ENCODE peak calls at places on chromosomes 16 and 17, in seven cellular contexts. A is CD4-positive, alpha-beta T cell; U is neural progenitor cell; Y is heart left ventricle; P is AG04450; B is RWPE1; M is WERI-Rb-1. C is an unnamed sample.

GRCh38 chr17:75526555-75527270 is 1.2 kb downstream of the LLGL2 start:
- DNase-seq in B (no peak), A (no peak), Y (no peak), P (no peak), M (no peak), U (peak), C (no peak)

GRCh38 chr17:81004336-81005015 is 12.8 kb downstream of the CHMP6 start:
- DNase-seq in P (no peak), Y (no peak), U (peak), A (no peak), B (no peak), M (no peak), C (peak)

GRCh38 chr17:33267279-33267790 is 25.8 kb downstream of the ASIC2 start:
- DNase-seq in Y (no peak), P (peak), B (peak), U (no peak), A (no peak), M (no peak), C (no peak)

GRCh38 chr16:64626771-64627170 is 495.1 kb downstream of the CDH11 start:
- DNase-seq in U (no peak), P (no peak), A (no peak), B (no peak), M (peak), Y (no peak), C (no peak)

GRCh38 chr16:22977294-22977697 is 163.3 kb downstream of the HS3ST2 start:
- DNase-seq in M (peak), Y (no peak), U (peak), A (no peak), B (peak), P (no peak), C (no peak)

GRCh38 chr17:47324224-47325020 is 667 bp downstream of the EFCAB13 start:
- DNase-seq in P (no peak), B (no peak), A (peak), U (peak), Y (peak), M (no peak), C (peak)

GRCh38 chr16:49468611-49469322 is 95.2 kb downstream of the C16orf78 start:
- DNase-seq in P (no peak), A (no peak), M (no peak), B (no peak), Y (no peak), U (no peak), C (no peak)

GRCh38 chr17:37131670-37132620 is 183.2 kb downstream of the AATF start:
- DNase-seq in Y (no peak), B (no peak), M (no peak), P (no peak), A (no peak), U (peak), C (no peak)

GRCh38 chr17:79544142-79544914 is 66.5 kb downstream of the RBFOX3 start:
- DNase-seq in B (no peak), M (no peak), P (no peak), Y (no peak), U (no peak), A (no peak), C (no peak)

GRCh38 chr17:74240637-74241036 is 27.3 kb downstream of the TTYH2 start:
- DNase-seq in Y (peak), P (no peak), M (no peak), U (no peak), A (no peak), B (no peak), C (no peak)

GRCh38 chr17:10754109-10754508 is 24.3 kb upstream of the TMEM220 start:
- DNase-seq in Y (no peak), U (peak), B (no peak), P (no peak), M (peak), A (no peak), C (no peak)

GRCh38 chr17:10032142-10032541 is 127.1 kb upstream of the RCVRN start:
- DNase-seq in A (no peak), M (no peak), B (no peak), U (no peak), P (no peak), Y (no peak), C (no peak)

GRCh38 chr16:2963611-2964415 is at the start of gene KREMEN2:
- DNase-seq in U (peak), M (peak), A (no peak), P (no peak), Y (no peak), B (peak), C (no peak)

GRCh38 chr16:55856950-55857349 is 18.2 kb downstream of the CES5A start:
- DNase-seq in B (no peak), P (no peak), U (no peak), M (no peak), A (no peak), Y (no peak), C (no peak)

DNA sequence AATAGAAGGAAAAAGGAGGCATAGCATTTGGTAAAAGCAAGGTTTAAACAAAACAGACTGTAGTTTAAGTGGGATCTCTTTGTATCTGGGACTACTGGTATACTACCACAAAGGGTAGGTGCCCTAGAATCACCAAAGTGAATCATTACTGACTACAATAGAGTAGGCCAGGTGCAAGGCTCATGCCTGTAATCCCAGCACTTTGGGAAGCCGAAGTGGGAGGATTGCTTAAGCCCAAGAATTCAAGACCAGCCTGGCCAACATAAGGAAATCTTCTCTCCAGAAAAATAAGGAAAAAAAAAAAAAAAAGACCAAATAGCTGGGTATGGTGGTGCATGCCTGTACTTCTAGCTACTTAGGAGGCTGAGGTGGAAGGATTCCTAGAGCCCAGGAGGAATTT is 60.8 kb upstream of the CORO6 start:
- DNase-seq in U (peak), M (no peak), P (no peak), B (no peak), A (no peak), Y (no peak), C (no peak)
- H3K27ac ChIP-seq in U (peak), M (no peak), P (no peak), B (no peak), A (no peak), Y (peak), C (no peak)

DNA sequence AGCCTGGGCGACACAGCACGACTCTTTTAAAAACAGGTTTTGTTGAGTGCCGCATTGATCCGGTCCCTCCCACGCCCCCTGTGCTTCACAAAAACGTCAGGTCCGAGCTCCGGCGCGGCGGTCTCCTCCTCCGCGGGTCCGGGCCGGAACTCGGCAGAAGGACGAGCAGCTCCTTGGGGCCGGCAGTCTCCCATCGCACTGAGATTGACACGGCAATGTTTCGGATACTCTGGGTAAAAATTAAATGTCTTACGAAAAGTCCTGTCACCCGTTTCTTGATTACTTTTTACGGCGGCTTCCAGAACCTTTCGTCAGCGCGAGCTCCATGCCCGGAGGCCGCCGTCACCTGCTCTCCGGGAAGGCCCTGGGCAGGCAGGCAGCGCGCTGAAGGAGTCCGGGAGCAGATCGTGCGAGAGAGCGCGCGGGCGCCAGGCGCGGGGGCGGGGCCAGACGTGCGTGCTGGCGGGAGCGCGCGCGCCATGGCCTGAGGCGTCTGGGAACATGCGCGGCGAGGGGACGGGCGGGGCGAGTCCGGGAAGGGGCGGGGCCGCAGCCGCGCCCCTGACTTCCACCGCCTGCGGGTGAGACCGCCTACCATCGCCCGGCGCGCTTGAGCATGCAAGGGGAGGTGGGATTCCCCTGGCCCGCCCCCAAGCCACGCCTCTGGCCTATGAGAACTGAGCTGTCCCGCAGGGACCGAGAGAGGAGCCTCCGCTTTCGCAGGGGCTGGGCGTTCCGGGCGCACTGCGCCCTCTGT is 11.7 kb upstream of the SRL start:
- DNase-seq in B (peak), U (peak), A (peak), P (peak), Y (peak), M (peak), C (peak)
- H3K27ac ChIP-seq in B (peak), U (peak), A (peak), P (peak), Y (peak), M (peak), C (peak)

DNA sequence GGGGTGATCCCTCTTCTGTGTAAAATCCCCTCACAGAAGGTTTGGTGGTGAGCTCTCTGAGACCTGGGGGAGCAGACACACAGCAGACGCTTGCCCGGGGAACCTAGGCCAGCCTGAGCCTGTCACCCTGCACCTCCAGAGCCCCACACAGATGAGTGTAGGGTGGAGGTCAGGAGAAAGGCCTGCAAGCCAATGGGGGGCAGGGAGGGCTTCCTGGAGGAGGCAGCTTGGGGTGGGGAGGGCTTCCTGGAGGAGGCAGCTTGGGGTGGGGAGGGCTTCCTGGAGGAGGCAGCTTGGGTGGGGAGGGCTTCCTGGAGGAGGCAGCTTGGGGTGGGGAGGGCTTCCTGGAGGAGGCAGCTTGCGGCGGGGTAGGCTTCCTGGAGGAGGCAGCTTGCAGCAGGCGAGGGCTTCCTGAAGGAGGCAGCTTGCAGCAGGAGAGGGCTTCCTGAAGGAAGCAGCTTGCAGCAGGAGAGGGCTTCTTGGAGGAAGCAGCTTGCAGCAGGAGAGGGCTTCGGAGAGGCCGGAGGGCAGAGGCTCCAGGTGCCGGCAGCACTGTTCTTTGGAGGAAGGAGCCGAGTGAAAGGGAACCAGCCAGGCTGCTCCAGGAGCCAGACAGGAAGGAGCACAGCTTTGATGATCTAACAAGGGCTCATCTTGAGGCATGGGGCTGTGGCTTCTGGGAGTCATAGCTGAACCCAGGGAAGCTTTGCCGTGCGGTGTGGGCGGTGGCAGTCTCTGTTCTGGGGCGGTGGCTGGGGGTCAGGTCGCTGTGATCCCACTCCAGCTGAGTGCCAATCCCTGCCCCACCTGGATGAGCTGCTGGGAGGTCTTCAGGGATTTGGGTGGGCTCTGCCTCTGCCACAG is 83.6 kb upstream of the ZNF469 start:
- DNase-seq in P (no peak), U (no peak), B (no peak), Y (peak), A (no peak), M (no peak), C (peak)
- H3K27ac ChIP-seq in P (peak), U (no peak), B (peak), Y (no peak), A (no peak), M (no peak), C (no peak)

GRCh38 chr16:11359370-11359769 is 14.1 kb downstream of the RMI2 start:
- DNase-seq in P (peak), U (no peak), Y (no peak), B (peak), M (no peak), A (no peak), C (no peak)
- H3K27ac ChIP-seq in P (no peak), U (no peak), Y (no peak), B (no peak), M (no peak), A (no peak), C (no peak)

GRCh38 chr17:50139950-50140885 is 10.3 kb upstream of the SAMD14 start:
- DNase-seq in U (peak), P (no peak), B (peak), A (peak), M (peak), Y (peak), C (peak)
- H3K27ac ChIP-seq in U (no peak), P (no peak), B (peak), A (no peak), M (peak), Y (peak), C (no peak)

GRCh38 chr17:8466466-8466865 is 30.8 kb downstream of the NDEL1 start:
- DNase-seq in P (peak), Y (no peak), M (no peak), U (no peak), A (no peak), B (no peak), C (no peak)

GRCh38 chr17:8467527-8467926 is 31.8 kb downstream of the NDEL1 start:
- DNase-seq in Y (no peak), P (no peak), M (no peak), U (no peak), B (no peak), A (no peak), C (no peak)

GRCh38 chr17:8466873-8467272 is 31.2 kb downstream of the NDEL1 start:
- DNase-seq in M (no peak), Y (no peak), P (no peak), U (no peak), A (no peak), B (no peak), C (no peak)

GRCh38 chr17:8468988-8469387 is 33.3 kb downstream of the NDEL1 start:
- DNase-seq in P (no peak), A (no peak), U (no peak), B (no peak), Y (no peak), M (peak), C (no peak)

DNA sequence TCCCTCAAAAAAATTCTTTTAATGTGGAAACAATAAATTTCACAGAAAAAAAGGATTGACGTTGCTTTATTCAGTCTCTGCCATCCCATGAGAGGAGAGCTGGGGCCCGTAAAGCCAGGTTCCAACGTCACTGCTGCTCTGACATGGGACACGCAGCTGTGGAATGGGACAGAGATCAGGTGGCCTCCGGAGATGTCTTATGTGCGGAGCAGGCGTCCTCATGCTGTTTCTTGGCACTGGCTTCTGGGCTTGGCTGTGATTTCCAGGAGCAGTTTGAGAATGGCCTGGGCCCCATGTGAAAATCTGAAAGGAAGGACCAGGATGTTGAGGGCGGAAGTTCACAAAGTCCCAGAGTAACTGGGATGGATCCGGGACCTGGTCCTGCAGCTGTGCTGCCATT is 32.4 kb downstream of the NDEL1 start:
- DNase-seq in A (no peak), M (no peak), B (no peak), U (no peak), P (no peak), Y (no peak), C (no peak)
- H3K27ac ChIP-seq in A (no peak), M (no peak), B (no peak), U (no peak), P (no peak), Y (no peak), C (no peak)

C was measured in right lobe of liver.